ENCODE peak calls at places on chromosome 6, in four cellular contexts. F is GM13976, T is AG09309, I is NCI-H345. W is an unnamed sample.

GRCh38 chr6:134436281-134436815 is 118.4 kb upstream of the SGK1 start:
- DNase-seq in F (peak), T (peak), I (peak), W (peak)

GRCh38 chr6:170236131-170236851 is 54.6 kb downstream of the DLL1 start:
- DNase-seq in F (no peak), T (no peak), I (no peak), W (no peak)

GRCh38 chr6:135167617-135168016 is 13.5 kb upstream of the MYB start:
- DNase-seq in F (no peak), T (no peak), I (no peak), W (no peak)

GRCh38 chr6:6648659-6649343 is 60.3 kb downstream of the LY86 start:
- DNase-seq in F (no peak), T (no peak), I (no peak), W (no peak)

GRCh38 chr6:136873733-136874132 is 48.4 kb upstream of the SLC35D3 start:
- DNase-seq in F (no peak), T (no peak), I (no peak), W (no peak)

GRCh38 chr6:43962458-43962857 is 164.8 kb downstream of the MRPL14 start:
- DNase-seq in F (no peak), T (no peak), I (no peak), W (no peak)

GRCh38 chr6:65646494-65647035 is 60.5 kb downstream of the EYS start:
- DNase-seq in F (no peak), T (no peak), I (no peak), W (no peak)

GRCh38 chr6:142878407-142878806 is 66.6 kb downstream of the HIVEP2 start:
- DNase-seq in F (no peak), T (no peak), I (no peak), W (no peak)

GRCh38 chr6:165049362-165049761 is 260.0 kb downstream of the C6orf118 start:
- DNase-seq in F (no peak), T (no peak), I (no peak), W (no peak)

GRCh38 chr6:27062755-27063154 is 184.7 kb upstream of the PRSS16 start:
- DNase-seq in F (no peak), T (no peak), I (no peak), W (no peak)

GRCh38 chr6:101830501-101831031 is 437.1 kb downstream of the GRIK2 start:
- DNase-seq in F (no peak), T (no peak), I (no peak), W (peak)

GRCh38 chr6:66161546-66162108 is 454.6 kb upstream of the EYS start:
- DNase-seq in F (no peak), T (no peak), I (no peak), W (no peak)

GRCh38 chr6:48404927-48405326 is 293.9 kb upstream of the PTCHD4 start:
- DNase-seq in F (no peak), T (no peak), I (no peak), W (no peak)

GRCh38 chr6:14458669-14459266 is 341.2 kb downstream of the CD83 start:
- DNase-seq in F (no peak), T (peak), I (no peak), W (peak)

GRCh38 chr6:16337280-16337975 is 99.0 kb downstream of the GMPR start:
- DNase-seq in F (no peak), T (peak), I (no peak), W (peak)

GRCh38 chr6:142605922-142606321 is 304.1 kb downstream of the ADGRG6 start:
- DNase-seq in F (no peak), T (peak), I (no peak), W (no peak)

GRCh38 chr6:10733151-10733715 is 10.4 kb downstream of the TMEM14C start:
- DNase-seq in F (no peak), T (peak), I (no peak), W (peak)

GRCh38 chr6:41917528-41917927 is 3.4 kb downstream of the MED20 start:
- DNase-seq in F (no peak), T (peak), I (no peak), W (peak)

GRCh38 chr6:27726620-27727023 is 185.6 kb downstream of the OR2B2 start:
- DNase-seq in F (no peak), T (no peak), I (no peak), W (no peak)

GRCh38 chr6:22783921-22784320 is 214.6 kb downstream of the HDGFL1 start:
- DNase-seq in F (no peak), T (no peak), I (no peak), W (no peak)

GRCh38 chr6:137146206-137146605 is 27.2 kb downstream of the IL22RA2 start:
- DNase-seq in F (no peak), T (no peak), I (no peak), W (no peak)

GRCh38 chr6:39787322-39787721 is 4.9 kb upstream of the DAAM2 start:
- DNase-seq in F (no peak), T (no peak), I (no peak), W (no peak)

GRCh38 chr6:133254552-133255228 is 13.5 kb downstream of the EYA4 start:
- DNase-seq in F (no peak), T (no peak), I (no peak), W (no peak)

GRCh38 chr6:39496951-39497350 is 174.4 kb upstream of the KCNK16 start:
- DNase-seq in F (no peak), T (no peak), I (no peak), W (peak)

GRCh38 chr6:138307816-138308727 is 69.6 kb upstream of the SMIM28 start:
- DNase-seq in F (no peak), T (peak), I (peak), W (no peak)

GRCh38 chr6:44224978-44225330 is 1.6 kb downstream of the SLC29A1 start:
- DNase-seq in F (no peak), T (no peak), I (no peak), W (no peak)

GRCh38 chr6:14498748-14499147 is 381.2 kb downstream of the CD83 start:
- DNase-seq in F (no peak), T (no peak), I (no peak), W (no peak)

GRCh38 chr6:45433533-45434400 is 56.0 kb upstream of the SUPT3H start:
- DNase-seq in F (no peak), T (no peak), I (no peak), W (no peak)

GRCh38 chr6:26225848-26226590 is 138.8 kb downstream of the HFE start:
- DNase-seq in F (no peak), T (no peak), I (no peak), W (no peak)

GRCh38 chr6:28643017-28643740 is 117.5 kb downstream of the GPX5 start:
- DNase-seq in F (peak), T (no peak), I (no peak), W (no peak)

GRCh38 chr6:44439270-44440045 is 52.0 kb downstream of the CDC5L start:
- DNase-seq in F (no peak), T (peak), I (no peak), W (no peak)

GRCh38 chr6:84050408-84050807 is 16.8 kb downstream of the MRAP2 start:
- DNase-seq in F (no peak), T (no peak), I (no peak), W (no peak)

GRCh38 chr6:56348578-56348977 is 101.2 kb upstream of the COL21A1 start:
- DNase-seq in F (no peak), T (no peak), I (no peak), W (no peak)

GRCh38 chr6:135976585-135976984 is 125.1 kb downstream of the PDE7B start:
- DNase-seq in F (no peak), T (no peak), I (no peak), W (no peak)

W was measured in astrocyte of the cerebellum.